ENCODE peak calls at places on chromosomes 16 and 17, in four cellular contexts. One of them, this sample, is unnamed. For H3K4me1, the result is how much of the 10 kb centered on the place peaks cover.

GRCh38 chr17:64270885-64271284 is 7.8 kb upstream of the TEX2 start:
- DNase-seq in heart right ventricle: no peak
- DNase-seq in BE2C: no peak
- DNase-seq in heart left ventricle: no peak
- DNase-seq in this sample: no peak

GRCh38 chr16:85652431-85653221 is 36.1 kb downstream of the GINS2 start:
- DNase-seq in heart right ventricle: peak
- DNase-seq in BE2C: peak
- DNase-seq in heart left ventricle: no peak
- DNase-seq in this sample: no peak

GRCh38 chr16:1028056-1028455 is 44.5 kb upstream of the SSTR5 start:
- DNase-seq in heart right ventricle: no peak
- DNase-seq in BE2C: no peak
- DNase-seq in heart left ventricle: no peak
- DNase-seq in this sample: no peak

GRCh38 chr17:78783711-78784396 is 1.8 kb upstream of the CYTH1 start:
- DNase-seq in heart right ventricle: no peak
- DNase-seq in BE2C: no peak
- DNase-seq in heart left ventricle: no peak
- DNase-seq in this sample: no peak

GRCh38 chr17:30267625-30268024 is 24.1 kb downstream of the BLMH start:
- DNase-seq in heart right ventricle: no peak
- DNase-seq in BE2C: no peak
- DNase-seq in heart left ventricle: no peak
- DNase-seq in this sample: no peak

GRCh38 chr17:66855204-66855603 is 20.3 kb downstream of the CACNG5 start:
- DNase-seq in heart right ventricle: no peak
- DNase-seq in BE2C: no peak
- DNase-seq in heart left ventricle: no peak
- DNase-seq in this sample: no peak

GRCh38 chr16:1377406-1378010 is 25.8 kb downstream of the GNPTG start:
- DNase-seq in heart right ventricle: no peak
- DNase-seq in BE2C: no peak
- DNase-seq in heart left ventricle: no peak
- DNase-seq in this sample: no peak

GRCh38 chr16:67537636-67538591 is 9.3 kb downstream of the RIPOR1 start:
- DNase-seq in heart right ventricle: peak
- DNase-seq in BE2C: no peak
- DNase-seq in heart left ventricle: peak
- DNase-seq in this sample: peak

GRCh38 chr17:82443465-82444283 is 6.9 kb downstream of the CYBC1 start:
- DNase-seq in heart right ventricle: no peak
- DNase-seq in BE2C: no peak
- DNase-seq in heart left ventricle: no peak
- DNase-seq in this sample: peak

GRCh38 chr17:13513039-13513405 is 88.7 kb downstream of the HS3ST3A1 start:
- DNase-seq in heart right ventricle: no peak
- DNase-seq in BE2C: peak
- DNase-seq in heart left ventricle: peak
- DNase-seq in this sample: no peak

GRCh38 chr17:45906927-45907622 is 12.7 kb downstream of the MAPT start:
- DNase-seq in heart right ventricle: no peak
- DNase-seq in BE2C: no peak
- DNase-seq in heart left ventricle: no peak
- DNase-seq in this sample: no peak

GRCh38 chr17:63519972-63520882 is 2.9 kb upstream of the KCNH6 start:
- DNase-seq in heart right ventricle: no peak
- DNase-seq in BE2C: no peak
- DNase-seq in heart left ventricle: no peak
- DNase-seq in this sample: peak

GRCh38 chr16:20348365-20349185 is 3.9 kb downstream of the UMOD start:
- DNase-seq in heart right ventricle: no peak
- DNase-seq in BE2C: no peak
- DNase-seq in heart left ventricle: no peak
- DNase-seq in this sample: peak

GRCh38 chr16:529012-529575 is 1.6 kb downstream of the CAPN15 start:
- DNase-seq in heart right ventricle: no peak
- DNase-seq in BE2C: no peak
- DNase-seq in heart left ventricle: no peak
- DNase-seq in this sample: no peak

GRCh38 chr17:77370536-77370935 is 229.8 kb downstream of the SEC14L1 start:
- DNase-seq in heart right ventricle: no peak
- DNase-seq in BE2C: no peak
- DNase-seq in heart left ventricle: no peak
- DNase-seq in this sample: no peak
- H3K4me1 ChIP-seq in heart right ventricle: half or more
- H3K4me1 ChIP-seq in BE2C: under half
- H3K4me1 ChIP-seq in heart left ventricle: half or more
- H3K4me1 ChIP-seq in this sample: under half

GRCh38 chr16:81502396-81503060 is 57.9 kb downstream of the CMIP start:
- DNase-seq in heart right ventricle: no peak
- DNase-seq in BE2C: peak
- DNase-seq in heart left ventricle: no peak
- DNase-seq in this sample: no peak

GRCh38 chr16:81510016-81510415 is 65.4 kb downstream of the CMIP start:
- DNase-seq in heart right ventricle: no peak
- DNase-seq in BE2C: no peak
- DNase-seq in heart left ventricle: no peak
- DNase-seq in this sample: no peak

GRCh38 chr16:81509404-81509803 is 64.8 kb downstream of the CMIP start:
- DNase-seq in heart right ventricle: no peak
- DNase-seq in BE2C: no peak
- DNase-seq in heart left ventricle: no peak
- DNase-seq in this sample: no peak

GRCh38 chr16:81500833-81501521 is 56.4 kb downstream of the CMIP start:
- DNase-seq in heart right ventricle: no peak
- DNase-seq in BE2C: no peak
- DNase-seq in heart left ventricle: no peak
- DNase-seq in this sample: peak

DNA sequence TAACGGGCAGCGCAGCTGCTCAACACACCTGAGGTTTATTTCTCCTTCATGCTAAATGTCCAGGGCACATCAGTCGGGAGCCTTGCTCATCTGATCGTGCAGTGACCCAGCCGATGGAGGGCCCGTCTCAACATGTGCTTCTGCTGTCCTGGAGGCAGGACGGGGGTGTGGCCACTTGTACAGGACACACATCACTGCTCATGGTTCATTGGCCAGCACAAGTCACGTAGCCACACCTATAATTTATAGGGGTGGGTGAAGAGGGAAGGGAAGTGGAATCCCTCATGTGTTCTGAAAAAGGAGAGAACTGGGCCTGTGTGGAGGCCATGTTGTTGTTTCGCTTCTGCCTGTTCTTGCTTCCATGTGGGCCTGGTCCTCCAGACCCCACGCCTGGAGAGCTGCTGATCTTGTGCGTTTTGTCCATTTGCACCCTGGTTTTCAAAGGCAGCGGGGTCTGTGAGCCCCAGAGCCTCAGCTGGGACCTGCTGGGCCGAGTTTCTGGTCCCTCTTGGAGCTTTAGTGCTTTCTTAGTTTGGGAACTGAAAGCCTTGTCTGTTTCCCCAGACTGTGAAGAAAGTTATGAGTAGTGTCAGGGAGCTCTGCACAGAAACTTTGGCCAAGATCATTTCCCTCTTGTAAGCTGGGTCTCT is 60.5 kb downstream of the CMIP start:
- DNase-seq in heart right ventricle: no peak
- DNase-seq in BE2C: peak
- DNase-seq in heart left ventricle: no peak
- DNase-seq in this sample: no peak
- H3K4me1 ChIP-seq in heart right ventricle: half or more
- H3K4me1 ChIP-seq in BE2C: under half
- H3K4me1 ChIP-seq in heart left ventricle: under half
- H3K4me1 ChIP-seq in this sample: under half

DNA sequence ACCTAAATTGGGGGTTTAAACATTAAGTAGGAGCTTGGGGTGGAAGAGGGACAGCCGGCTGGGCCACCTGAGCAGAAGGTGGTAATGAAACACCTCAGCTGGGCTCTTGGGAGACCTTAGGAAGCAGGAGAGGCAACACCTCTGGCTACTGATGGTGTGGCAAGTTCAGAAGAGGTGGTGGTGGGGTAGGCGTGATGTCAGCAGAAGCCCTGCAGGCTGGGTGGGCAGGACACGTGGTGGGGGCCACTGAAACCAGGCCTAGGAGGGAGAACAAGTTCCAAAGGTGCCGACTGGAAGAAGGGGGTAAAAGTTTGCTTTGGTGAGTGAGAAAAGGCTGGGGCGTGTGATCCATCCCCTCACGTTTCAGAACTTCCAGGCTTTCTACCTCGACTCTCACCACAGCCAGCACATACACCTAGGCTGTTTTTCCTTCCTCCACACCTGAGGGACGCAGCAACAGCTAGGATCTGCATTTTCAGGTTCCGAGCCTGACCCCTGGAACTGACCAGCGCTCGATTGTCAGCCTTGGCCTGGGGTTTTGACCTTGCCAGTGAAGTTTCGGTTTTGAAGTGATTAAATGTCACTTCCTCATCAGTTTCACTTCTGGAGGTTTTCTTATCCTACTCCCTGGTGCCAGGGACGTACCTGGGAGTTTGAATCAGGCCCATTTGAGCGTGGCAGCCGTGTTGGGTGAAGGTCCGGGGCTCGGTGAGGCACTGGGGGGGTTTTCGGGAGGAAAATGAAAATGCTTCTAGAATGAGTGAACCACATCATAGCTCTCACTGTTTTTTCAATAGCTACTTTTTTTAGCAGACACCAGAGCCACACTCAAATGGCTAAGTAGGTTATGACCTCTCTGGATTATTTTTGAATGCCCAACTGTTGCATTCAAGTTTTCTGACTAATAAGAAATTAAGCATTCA is 10.0 kb downstream of the SNN start:
- DNase-seq in heart right ventricle: no peak
- DNase-seq in BE2C: no peak
- DNase-seq in heart left ventricle: no peak
- DNase-seq in this sample: no peak
- H3K4me1 ChIP-seq in heart right ventricle: half or more
- H3K4me1 ChIP-seq in BE2C: under half
- H3K4me1 ChIP-seq in heart left ventricle: half or more
- H3K4me1 ChIP-seq in this sample: under half

GRCh38 chr16:31507617-31507928 is 618 bp downstream of the RUSF1 start:
- DNase-seq in heart right ventricle: no peak
- DNase-seq in BE2C: no peak
- DNase-seq in heart left ventricle: no peak
- DNase-seq in this sample: no peak
- H3K4me1 ChIP-seq in heart right ventricle: half or more
- H3K4me1 ChIP-seq in BE2C: under half
- H3K4me1 ChIP-seq in heart left ventricle: under half
- H3K4me1 ChIP-seq in this sample: under half